ENCODE peak calls at places on chromosome 15, in seven cellular contexts. L is T47D, E is HCT116, S is H1, Q is K562, N is HepG2, X is SK-N-SH. P is an unnamed sample.

GRCh38 chr15:29089731-29090616 is 179.6 kb downstream of the NSMCE3 start:
- DNase-seq in N (no peak), X (no peak), S (no peak), L (no peak), Q (no peak), E (no peak), P (no peak)

GRCh38 chr15:92843326-92843725 is 56.8 kb upstream of the CHD2 start:
- DNase-seq in S (no peak), Q (no peak), E (no peak), X (no peak), L (no peak), N (no peak), P (no peak)

GRCh38 chr15:80695099-80695910 is at the start of gene ABHD17C:
- DNase-seq in E (no peak), S (no peak), Q (peak; percentile 49), L (peak; percentile 70), X (peak; percentile 92), N (peak; percentile 9), P (no peak)

GRCh38 chr15:42121021-42121420 is 26.7 kb upstream of the PLA2G4D start:
- DNase-seq in X (no peak), N (no peak), S (no peak), Q (no peak), L (no peak), E (no peak), P (no peak)

GRCh38 chr15:57992761-57993295 is 72.7 kb downstream of the ALDH1A2 start:
- DNase-seq in X (no peak), L (no peak), N (no peak), Q (no peak), E (no peak), S (no peak), P (no peak)

GRCh38 chr15:70608156-70608555 is 155.2 kb downstream of the UACA start:
- DNase-seq in N (no peak), L (no peak), Q (no peak), S (no peak), E (no peak), X (no peak), P (no peak)

GRCh38 chr15:42605281-42605744 is 29.9 kb downstream of the STARD9 start:
- DNase-seq in E (no peak), Q (no peak), X (peak; percentile 16), L (peak; percentile 23), S (no peak), N (no peak), P (peak; percentile 59)

GRCh38 chr15:25087137-25087536 is 132.3 kb downstream of the SNRPN start:
- DNase-seq in E (no peak), L (no peak), Q (no peak), N (no peak), X (no peak), S (no peak), P (no peak)

GRCh38 chr15:80831606-80832224 is 52.5 kb downstream of the CEMIP start:
- DNase-seq in L (no peak), S (no peak), Q (no peak), X (no peak), E (no peak), N (no peak), P (no peak)

GRCh38 chr15:99651023-99651807 is 82.0 kb downstream of the LYSMD4 start:
- DNase-seq in X (no peak), N (no peak), Q (no peak), S (no peak), E (no peak), L (no peak), P (no peak)

GRCh38 chr15:90609254-90610185 is 79.8 kb downstream of the CRTC3 start:
- DNase-seq in L (no peak), Q (no peak), X (no peak), N (no peak), E (no peak), S (no peak), P (no peak)

GRCh38 chr15:90611157-90611556 is 81.4 kb downstream of the CRTC3 start:
- DNase-seq in N (no peak), S (no peak), E (no peak), X (no peak), L (no peak), Q (no peak), P (no peak)

GRCh38 chr15:90606641-90607040 is 76.9 kb downstream of the CRTC3 start:
- DNase-seq in L (no peak), E (no peak), X (no peak), Q (no peak), N (no peak), S (no peak), P (no peak)

GRCh38 chr15:90607361-90607760 is 77.6 kb downstream of the CRTC3 start:
- DNase-seq in E (no peak), Q (no peak), L (no peak), N (no peak), X (no peak), S (no peak), P (no peak)

GRCh38 chr15:90610220-90610619 is 80.5 kb downstream of the CRTC3 start:
- DNase-seq in E (no peak), N (no peak), L (no peak), S (no peak), X (no peak), Q (no peak), P (no peak)
- TF ChIP-seq JUND in E (no peak), N (no peak), L (no peak), S (no peak), X (no peak), Q (no peak), P (no peak)

GRCh38 chr15:36370735-36371115 is 208.7 kb upstream of the CDIN1 start:
- DNase-seq in E (peak; percentile 50), Q (no peak), X (no peak), L (peak; percentile 43), S (no peak), N (peak; percentile 1), P (no peak)
- TF ChIP-seq JUND in E (peak; percentile 60), Q (no peak), X (peak; percentile 96), L (peak; percentile 79), S (no peak), N (no peak), P (no peak)

DNA sequence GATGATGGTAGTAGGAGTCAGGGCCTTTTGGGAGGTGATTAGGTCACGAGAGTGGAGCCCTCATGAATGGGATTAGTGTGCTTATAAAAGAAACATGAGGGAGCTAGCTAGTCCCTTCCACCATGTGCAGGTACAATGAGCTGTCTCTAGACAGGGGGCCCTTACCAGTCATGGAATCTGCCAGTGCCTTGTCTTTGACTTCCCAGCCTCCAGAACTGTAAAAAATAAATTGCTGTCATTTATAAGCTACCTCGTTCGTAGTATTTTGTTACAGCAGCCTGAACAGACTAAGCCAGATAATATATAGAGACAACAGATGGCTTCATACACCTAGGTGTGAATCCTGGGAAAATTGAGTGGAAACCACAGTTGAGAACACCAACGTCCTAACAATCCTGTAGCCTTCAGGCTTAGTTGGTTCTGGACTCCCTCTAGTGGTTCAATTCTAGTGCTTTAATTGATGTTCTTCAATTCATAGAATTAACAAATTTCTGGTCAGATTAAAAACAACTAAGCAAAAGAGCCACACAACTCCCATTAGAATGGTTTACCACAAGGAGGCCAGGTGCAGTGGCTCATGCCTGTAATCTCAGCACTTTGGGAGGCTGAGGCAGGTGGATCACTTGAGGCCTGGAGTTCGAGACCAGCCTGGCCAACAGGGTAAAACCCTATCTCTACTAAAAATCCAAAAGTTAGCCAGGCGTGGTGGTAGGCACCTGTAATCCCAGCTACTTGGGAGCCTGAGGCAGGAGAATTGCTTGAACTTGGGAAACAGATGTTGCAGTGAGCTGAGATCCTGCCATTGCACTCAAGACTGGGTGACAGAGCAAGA is 21.3 kb upstream of the GATM start:
- DNase-seq in Q (peak; percentile 53), N (peak; percentile 65), L (peak; percentile 81), X (peak; percentile 42), E (peak; percentile 60), S (no peak), P (no peak)
- TF ChIP-seq JUND in Q (no peak), N (no peak), L (no peak), X (no peak), E (no peak), S (no peak), P (no peak)

GRCh38 chr15:49877117-49877860 is 241.7 kb downstream of the ATP8B4 start:
- DNase-seq in Q (no peak), X (no peak), N (no peak), E (no peak), S (no peak), L (no peak), P (no peak)
- TF ChIP-seq JUND in Q (no peak), X (no peak), N (no peak), E (no peak), S (no peak), L (no peak), P (no peak)